ENCODE peak calls at places on chromosomes 4 and X, in five cellular contexts. One of them, this sample, is unnamed.

GRCh38 chr4:6066191-6066590 is 48.0 kb upstream of the C4orf50 start:
- DNase-seq in adrenal gland: no peak
- DNase-seq in neural crest cell: no peak
- DNase-seq in activated T-helper 1 cell treated with Interleukin-2 at 50 U/mL for 16 hours: no peak
- DNase-seq in AG09309: no peak
- DNase-seq in this sample: no peak

GRCh38 chr4:2370597-2371320 is 47.7 kb downstream of the ZFYVE28 start:
- DNase-seq in adrenal gland: no peak
- DNase-seq in neural crest cell: no peak
- DNase-seq in activated T-helper 1 cell treated with Interleukin-2 at 50 U/mL for 16 hours: no peak
- DNase-seq in AG09309: no peak
- DNase-seq in this sample: no peak

GRCh38 chr4:145731026-145731425 is 51.1 kb downstream of the C4orf51 start:
- DNase-seq in AG09309: no peak
- DNase-seq in activated T-helper 1 cell treated with Interleukin-2 at 50 U/mL for 16 hours: no peak
- DNase-seq in neural crest cell: no peak
- DNase-seq in adrenal gland: no peak
- DNase-seq in this sample: no peak

GRCh38 chr4:6332042-6332668 is 62.5 kb downstream of the WFS1 start:
- DNase-seq in adrenal gland: peak
- DNase-seq in activated T-helper 1 cell treated with Interleukin-2 at 50 U/mL for 16 hours: no peak
- DNase-seq in neural crest cell: peak
- DNase-seq in AG09309: no peak
- DNase-seq in this sample: peak

GRCh38 chr4:158760866-158761265 is 8.0 kb upstream of the FNIP2 start:
- DNase-seq in AG09309: no peak
- DNase-seq in adrenal gland: no peak
- DNase-seq in activated T-helper 1 cell treated with Interleukin-2 at 50 U/mL for 16 hours: no peak
- DNase-seq in neural crest cell: no peak
- DNase-seq in this sample: no peak

GRCh38 chrX:135484636-135485289 is 35.7 kb upstream of the INTS6L start:
- DNase-seq in activated T-helper 1 cell treated with Interleukin-2 at 50 U/mL for 16 hours: no peak
- DNase-seq in neural crest cell: no peak
- DNase-seq in adrenal gland: peak
- DNase-seq in AG09309: peak
- DNase-seq in this sample: peak

GRCh38 chr4:121728066-121728465 is 31.3 kb upstream of the ANXA5 start:
- DNase-seq in adrenal gland: no peak
- DNase-seq in neural crest cell: no peak
- DNase-seq in activated T-helper 1 cell treated with Interleukin-2 at 50 U/mL for 16 hours: no peak
- DNase-seq in AG09309: peak
- DNase-seq in this sample: no peak

GRCh38 chrX:103756736-103757135 is 19.9 kb upstream of the PLP1 start:
- DNase-seq in activated T-helper 1 cell treated with Interleukin-2 at 50 U/mL for 16 hours: no peak
- DNase-seq in adrenal gland: no peak
- DNase-seq in AG09309: no peak
- DNase-seq in neural crest cell: no peak
- DNase-seq in this sample: no peak

GRCh38 chr4:57136281-57136680 is 26.1 kb upstream of the IGFBP7 start:
- DNase-seq in neural crest cell: no peak
- DNase-seq in adrenal gland: no peak
- DNase-seq in AG09309: no peak
- DNase-seq in activated T-helper 1 cell treated with Interleukin-2 at 50 U/mL for 16 hours: no peak
- DNase-seq in this sample: no peak

GRCh38 chr4:140291259-140291658 is 82.2 kb upstream of the SCOC start:
- DNase-seq in adrenal gland: no peak
- DNase-seq in neural crest cell: no peak
- DNase-seq in activated T-helper 1 cell treated with Interleukin-2 at 50 U/mL for 16 hours: no peak
- DNase-seq in AG09309: no peak
- DNase-seq in this sample: no peak

GRCh38 chr4:108141213-108142045 is 27.3 kb downstream of the LEF1 start:
- DNase-seq in adrenal gland: no peak
- DNase-seq in activated T-helper 1 cell treated with Interleukin-2 at 50 U/mL for 16 hours: no peak
- DNase-seq in neural crest cell: peak
- DNase-seq in AG09309: no peak
- DNase-seq in this sample: no peak

GRCh38 chr4:38500433-38500832 is 163.6 kb upstream of the KLF3 start:
- DNase-seq in activated T-helper 1 cell treated with Interleukin-2 at 50 U/mL for 16 hours: no peak
- DNase-seq in adrenal gland: no peak
- DNase-seq in AG09309: no peak
- DNase-seq in neural crest cell: no peak
- DNase-seq in this sample: no peak

GRCh38 chr4:174023641-174024040 is 259.8 kb downstream of the FBXO8 start:
- DNase-seq in adrenal gland: no peak
- DNase-seq in activated T-helper 1 cell treated with Interleukin-2 at 50 U/mL for 16 hours: no peak
- DNase-seq in neural crest cell: no peak
- DNase-seq in AG09309: no peak
- DNase-seq in this sample: no peak

GRCh38 chrX:132909643-132910042 is 48.8 kb downstream of the HS6ST2 start:
- DNase-seq in activated T-helper 1 cell treated with Interleukin-2 at 50 U/mL for 16 hours: no peak
- DNase-seq in AG09309: no peak
- DNase-seq in adrenal gland: no peak
- DNase-seq in neural crest cell: no peak
- DNase-seq in this sample: no peak

GRCh38 chrX:129015381-129015780 is 507.9 kb downstream of the SMARCA1 start:
- DNase-seq in activated T-helper 1 cell treated with Interleukin-2 at 50 U/mL for 16 hours: no peak
- DNase-seq in AG09309: no peak
- DNase-seq in neural crest cell: no peak
- DNase-seq in adrenal gland: no peak
- DNase-seq in this sample: no peak

GRCh38 chr4:103012085-103012484 is 7.4 kb downstream of the SLC9B1 start:
- DNase-seq in adrenal gland: no peak
- DNase-seq in AG09309: peak
- DNase-seq in neural crest cell: no peak
- DNase-seq in activated T-helper 1 cell treated with Interleukin-2 at 50 U/mL for 16 hours: no peak
- DNase-seq in this sample: no peak

GRCh38 chr4:139689093-139689722 is 23.6 kb downstream of the MGST2 start:
- DNase-seq in AG09309: no peak
- DNase-seq in activated T-helper 1 cell treated with Interleukin-2 at 50 U/mL for 16 hours: no peak
- DNase-seq in adrenal gland: peak
- DNase-seq in neural crest cell: no peak
- DNase-seq in this sample: no peak

GRCh38 chr4:140697709-140698560 is 58.2 kb downstream of the TBC1D9 start:
- DNase-seq in AG09309: no peak
- DNase-seq in activated T-helper 1 cell treated with Interleukin-2 at 50 U/mL for 16 hours: no peak
- DNase-seq in adrenal gland: no peak
- DNase-seq in neural crest cell: no peak
- DNase-seq in this sample: no peak

GRCh38 chr4:126899382-126899801 is 733.4 kb upstream of the INTU start:
- DNase-seq in AG09309: no peak
- DNase-seq in neural crest cell: no peak
- DNase-seq in adrenal gland: peak
- DNase-seq in activated T-helper 1 cell treated with Interleukin-2 at 50 U/mL for 16 hours: no peak
- DNase-seq in this sample: peak

GRCh38 chrX:27565992-27566391 is 24.2 kb upstream of the DCAF8L2 start:
- DNase-seq in adrenal gland: peak
- DNase-seq in neural crest cell: no peak
- DNase-seq in AG09309: no peak
- DNase-seq in activated T-helper 1 cell treated with Interleukin-2 at 50 U/mL for 16 hours: no peak
- DNase-seq in this sample: peak

GRCh38 chr4:121316091-121316490 is 64.7 kb downstream of the QRFPR start:
- DNase-seq in neural crest cell: no peak
- DNase-seq in AG09309: no peak
- DNase-seq in adrenal gland: no peak
- DNase-seq in activated T-helper 1 cell treated with Interleukin-2 at 50 U/mL for 16 hours: no peak
- DNase-seq in this sample: no peak

GRCh38 chr4:188941524-188942109 is 802.4 kb downstream of the TRIML1 start:
- DNase-seq in neural crest cell: no peak
- DNase-seq in activated T-helper 1 cell treated with Interleukin-2 at 50 U/mL for 16 hours: no peak
- DNase-seq in AG09309: peak
- DNase-seq in adrenal gland: no peak
- DNase-seq in this sample: no peak

GRCh38 chr4:8922481-8922880 is 50.8 kb upstream of the HMX1 start:
- DNase-seq in activated T-helper 1 cell treated with Interleukin-2 at 50 U/mL for 16 hours: no peak
- DNase-seq in adrenal gland: no peak
- DNase-seq in AG09309: no peak
- DNase-seq in neural crest cell: no peak
- DNase-seq in this sample: no peak

GRCh38 chrX:128928636-128929035 is 594.7 kb downstream of the SMARCA1 start:
- DNase-seq in neural crest cell: no peak
- DNase-seq in activated T-helper 1 cell treated with Interleukin-2 at 50 U/mL for 16 hours: no peak
- DNase-seq in adrenal gland: no peak
- DNase-seq in AG09309: no peak
- DNase-seq in this sample: no peak

GRCh38 chr4:6322761-6323566 is 53.3 kb downstream of the WFS1 start:
- DNase-seq in adrenal gland: no peak
- DNase-seq in neural crest cell: no peak
- DNase-seq in AG09309: no peak
- DNase-seq in activated T-helper 1 cell treated with Interleukin-2 at 50 U/mL for 16 hours: no peak
- DNase-seq in this sample: no peak

GRCh38 chrX:150436200-150436599 is 73.1 kb downstream of the MAMLD1 start:
- DNase-seq in neural crest cell: no peak
- DNase-seq in AG09309: no peak
- DNase-seq in adrenal gland: no peak
- DNase-seq in activated T-helper 1 cell treated with Interleukin-2 at 50 U/mL for 16 hours: no peak
- DNase-seq in this sample: no peak

GRCh38 chrX:14022019-14022418 is 7.7 kb downstream of the GEMIN8 start:
- DNase-seq in neural crest cell: no peak
- DNase-seq in adrenal gland: no peak
- DNase-seq in AG09309: no peak
- DNase-seq in activated T-helper 1 cell treated with Interleukin-2 at 50 U/mL for 16 hours: no peak
- DNase-seq in this sample: no peak

GRCh38 chr4:8700576-8700975 is 108.0 kb downstream of the CPZ start:
- DNase-seq in adrenal gland: peak
- DNase-seq in AG09309: no peak
- DNase-seq in neural crest cell: no peak
- DNase-seq in activated T-helper 1 cell treated with Interleukin-2 at 50 U/mL for 16 hours: no peak
- DNase-seq in this sample: no peak

GRCh38 chr4:37243722-37244582 is 591 bp upstream of the NWD2 start:
- DNase-seq in neural crest cell: peak
- DNase-seq in adrenal gland: no peak
- DNase-seq in AG09309: no peak
- DNase-seq in activated T-helper 1 cell treated with Interleukin-2 at 50 U/mL for 16 hours: no peak
- DNase-seq in this sample: peak

GRCh38 chr4:70577220-70577927 is 14.7 kb upstream of the AMBN start:
- DNase-seq in neural crest cell: no peak
- DNase-seq in activated T-helper 1 cell treated with Interleukin-2 at 50 U/mL for 16 hours: no peak
- DNase-seq in adrenal gland: no peak
- DNase-seq in AG09309: no peak
- DNase-seq in this sample: no peak

GRCh38 chr4:71188197-71188625 is 150.6 kb upstream of the SLC4A4 start:
- DNase-seq in neural crest cell: no peak
- DNase-seq in AG09309: no peak
- DNase-seq in adrenal gland: no peak
- DNase-seq in activated T-helper 1 cell treated with Interleukin-2 at 50 U/mL for 16 hours: no peak
- DNase-seq in this sample: no peak